ENCODE peak calls at places on chromosomes 6 and 20, in ten cellular contexts. V is fibroblast of lung, W is BJ, Y is lung, X is mammary epithelial cell, F is SK-N-SH, H is right lobe of liver, M is choroid plexus epithelial cell, K is astrocyte of the spinal cord, S is upper lobe of right lung. Q is an unnamed sample.

GRCh38 chr6:149891259-149891658 is 6.7 kb downstream of the RAET1E start:
- DNase-seq in S (no peak), H (no peak), V (no peak), X (peak), F (no peak), W (no peak), M (no peak), Y (no peak), K (no peak), Q (no peak)

GRCh38 chr6:153001767-153002612 is 519 bp downstream of the MTRF1L start:
- DNase-seq in W (no peak), Y (no peak), S (no peak), V (peak), X (no peak), H (no peak), F (peak), K (no peak), M (peak), Q (no peak)

GRCh38 chr6:68778356-68779020 is 143.4 kb downstream of the ADGRB3 start:
- DNase-seq in K (peak), S (no peak), M (peak), F (peak), W (no peak), Y (no peak), H (no peak), X (no peak), V (peak), Q (peak)

GRCh38 chr6:158064725-158065251 is 83.1 kb downstream of the SYNJ2 start:
- DNase-seq in V (no peak), H (no peak), Y (no peak), M (no peak), X (no peak), F (no peak), S (peak), W (no peak), K (no peak), Q (no peak)

GRCh38 chr20:38800882-38801281 is 4.6 kb upstream of the PPP1R16B start:
- DNase-seq in Y (no peak), W (no peak), V (no peak), S (no peak), H (no peak), F (no peak), K (no peak), M (no peak), X (no peak), Q (no peak)

GRCh38 chr6:21751608-21752007 is 158.1 kb downstream of the SOX4 start:
- DNase-seq in M (no peak), W (no peak), H (no peak), Y (no peak), S (no peak), V (no peak), F (no peak), X (no peak), K (no peak), Q (no peak)

GRCh38 chr20:61932199-61932592 is 133.5 kb downstream of the TAF4 start:
- DNase-seq in V (no peak), F (no peak), M (no peak), W (no peak), Y (no peak), H (no peak), X (no peak), S (peak), K (no peak), Q (no peak)

GRCh38 chr20:43363506-43363905 is 94.2 kb upstream of the SRSF6 start:
- DNase-seq in W (no peak), K (no peak), H (no peak), Y (no peak), V (no peak), F (no peak), S (no peak), X (no peak), M (no peak), Q (no peak)

GRCh38 chr6:169971951-169972651 is 220.7 kb downstream of the ERMARD start:
- DNase-seq in M (no peak), S (peak), K (no peak), W (no peak), X (no peak), V (no peak), F (peak), H (peak), Y (no peak), Q (no peak)

GRCh38 chr20:46879386-46879785 is 15.3 kb upstream of the EYA2 start:
- DNase-seq in X (no peak), K (no peak), Y (no peak), F (no peak), M (no peak), S (no peak), H (no peak), V (no peak), W (no peak), Q (no peak)

GRCh38 chr20:58512808-58513552 is 2.2 kb downstream of the APCDD1L start:
- DNase-seq in M (no peak), F (peak), W (no peak), X (no peak), H (no peak), S (no peak), Y (no peak), V (peak), K (no peak), Q (no peak)

GRCh38 chr6:152267967-152268845 is 369.0 kb downstream of the SYNE1 start:
- DNase-seq in H (no peak), Y (no peak), F (peak), M (peak), S (no peak), V (no peak), X (no peak), K (peak), W (no peak), Q (no peak)

GRCh38 chr20:21521596-21522478 is 8.0 kb upstream of the NKX2-2 start:
- DNase-seq in H (no peak), K (no peak), F (peak), M (no peak), W (no peak), Y (no peak), V (no peak), X (no peak), S (no peak), Q (no peak)

GRCh38 chr6:34760108-34760507 is 2.8 kb downstream of the SNRPC start:
- DNase-seq in Y (no peak), M (no peak), W (no peak), K (no peak), S (no peak), V (no peak), X (no peak), F (no peak), H (no peak), Q (no peak)

GRCh38 chr20:3788685-3789155 is 2.2 kb upstream of the CENPB start:
- DNase-seq in H (no peak), K (no peak), V (no peak), X (no peak), Y (no peak), W (no peak), M (no peak), F (no peak), S (no peak), Q (no peak)

GRCh38 chr6:12991435-12991834 is 274.9 kb downstream of the PHACTR1 start:
- DNase-seq in S (no peak), K (no peak), X (no peak), Y (no peak), F (no peak), V (no peak), H (no peak), M (no peak), W (no peak), Q (no peak)

GRCh38 chr20:53162251-53162835 is 190.2 kb downstream of the TSHZ2 start:
- DNase-seq in S (no peak), X (peak), V (peak), K (peak), M (peak), F (no peak), H (peak), W (peak), Y (no peak), Q (peak)

GRCh38 chr20:49631074-49631716 is 63.3 kb upstream of the PTGIS start:
- DNase-seq in H (no peak), W (no peak), Y (no peak), M (peak), K (no peak), S (no peak), X (no peak), V (peak), F (no peak), Q (no peak)

GRCh38 chr6:154479388-154480143 is 30.9 kb downstream of the CNKSR3 start:
- DNase-seq in K (peak), Y (no peak), W (peak), M (peak), S (no peak), X (no peak), H (no peak), V (peak), F (no peak), Q (peak)

GRCh38 chr6:154481541-154482013 is 28.9 kb downstream of the CNKSR3 start:
- DNase-seq in Y (no peak), H (no peak), X (no peak), W (no peak), V (no peak), M (no peak), K (no peak), F (no peak), S (no peak), Q (no peak)

GRCh38 chr6:154485784-154486183 is 24.7 kb downstream of the CNKSR3 start:
- DNase-seq in Y (no peak), F (no peak), M (no peak), H (no peak), K (no peak), V (no peak), W (no peak), X (no peak), S (no peak), Q (no peak)

GRCh38 chr6:154480144-154480639 is 30.3 kb downstream of the CNKSR3 start:
- DNase-seq in X (no peak), Y (no peak), M (no peak), H (no peak), V (no peak), W (no peak), F (no peak), S (no peak), K (no peak), Q (no peak)

DNA sequence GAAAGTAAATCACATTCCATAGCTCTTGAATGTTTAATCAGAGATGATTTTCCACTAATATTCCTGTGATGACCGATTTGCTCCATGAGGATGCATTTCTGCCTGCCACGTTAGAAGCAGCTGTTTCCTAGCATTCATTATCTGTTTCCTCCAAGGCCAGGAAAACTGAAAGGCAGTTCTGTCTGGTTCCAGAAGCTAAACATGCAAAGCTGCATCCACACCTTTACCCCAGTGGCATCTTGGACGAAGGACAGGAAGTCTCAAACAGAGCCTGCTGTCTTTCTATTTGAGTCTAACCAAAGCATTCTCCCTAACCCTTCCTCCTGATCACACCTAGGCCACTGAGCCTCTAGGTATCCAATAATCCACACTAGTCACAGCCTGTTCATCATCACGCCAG is 27.6 kb downstream of the CNKSR3 start:
- DNase-seq in M (no peak), S (no peak), H (no peak), F (peak), K (no peak), X (no peak), V (no peak), Y (no peak), W (no peak), Q (no peak)
- H3K4me3 ChIP-seq in M (no peak), S (no peak), H (no peak), F (no peak), K (no peak), X (no peak), V (no peak), Y (no peak), W (no peak), Q (no peak)

GRCh38 chr6:40477246-40478126 is 109.7 kb downstream of the LRFN2 start:
- DNase-seq in X (no peak), W (no peak), V (no peak), H (no peak), K (no peak), M (no peak), F (peak), S (no peak), Y (no peak), Q (no peak)

GRCh38 chr6:40473026-40473425 is 114.1 kb downstream of the LRFN2 start:
- DNase-seq in Y (no peak), H (no peak), F (no peak), W (no peak), M (no peak), K (no peak), S (no peak), V (no peak), X (no peak), Q (no peak)

GRCh38 chr6:40472354-40472753 is 114.8 kb downstream of the LRFN2 start:
- DNase-seq in S (no peak), W (no peak), X (no peak), Y (no peak), H (no peak), V (no peak), M (no peak), K (no peak), F (no peak), Q (no peak)

GRCh38 chr6:40476673-40477072 is 110.5 kb downstream of the LRFN2 start:
- DNase-seq in V (no peak), Y (no peak), K (no peak), F (no peak), W (no peak), X (no peak), S (no peak), M (no peak), H (no peak), Q (no peak)

GRCh38 chr6:40474937-40475336 is 112.2 kb downstream of the LRFN2 start:
- DNase-seq in S (no peak), F (no peak), K (no peak), H (no peak), Y (no peak), V (no peak), X (no peak), M (no peak), W (no peak), Q (no peak)
- TF ChIP-seq CTCF in S (no peak), F (no peak), K (no peak), H (no peak), Y (no peak), V (no peak), X (no peak), M (no peak), W (no peak), Q (no peak)

GRCh38 chr6:15877245-15877644 is 214.4 kb upstream of the DTNBP1 start:
- DNase-seq in M (no peak), H (no peak), F (no peak), K (no peak), Y (no peak), W (no peak), S (no peak), X (no peak), V (no peak), Q (no peak)

GRCh38 chr6:15881150-15881549 is 218.3 kb upstream of the DTNBP1 start:
- DNase-seq in M (no peak), V (no peak), F (no peak), K (no peak), H (no peak), W (no peak), X (no peak), S (no peak), Y (no peak), Q (no peak)

GRCh38 chr6:15882345-15882744 is 219.5 kb upstream of the DTNBP1 start:
- DNase-seq in K (no peak), X (no peak), F (no peak), W (no peak), H (no peak), V (no peak), Y (no peak), M (no peak), S (no peak), Q (no peak)

GRCh38 chr6:15880262-15880973 is 217.6 kb upstream of the DTNBP1 start:
- DNase-seq in V (no peak), Y (no peak), K (no peak), S (no peak), H (no peak), M (no peak), F (no peak), W (no peak), X (no peak), Q (no peak)

GRCh38 chr6:15879372-15880261 is 216.8 kb upstream of the DTNBP1 start:
- DNase-seq in X (no peak), W (no peak), V (peak), M (peak), F (peak), Y (peak), S (peak), K (peak), H (peak), Q (peak)
- H3K4me3 ChIP-seq in X (no peak), W (no peak), V (no peak), M (no peak), F (no peak), Y (no peak), S (no peak), K (no peak), H (no peak), Q (no peak)

GRCh38 chr6:144149558-144149893 is 791 bp upstream of the STX11 start:
- DNase-seq in W (no peak), H (no peak), X (no peak), Y (no peak), F (no peak), K (no peak), M (no peak), V (no peak), S (peak), Q (no peak)

GRCh38 chr6:144149894-144150672 is at the start of gene STX11:
- DNase-seq in X (peak), F (peak), S (peak), Y (peak), K (peak), M (peak), H (peak), W (no peak), V (peak), Q (peak)

GRCh38 chr6:144151010-144151727 is 852 bp downstream of the STX11 start:
- DNase-seq in W (no peak), M (peak), H (peak), Y (peak), X (peak), V (no peak), F (no peak), S (no peak), K (peak), Q (no peak)

GRCh38 chr6:144148891-144149290 is 1.4 kb upstream of the STX11 start:
- DNase-seq in H (no peak), S (no peak), V (no peak), M (no peak), W (no peak), X (no peak), F (no peak), K (peak), Y (no peak), Q (no peak)

DNA sequence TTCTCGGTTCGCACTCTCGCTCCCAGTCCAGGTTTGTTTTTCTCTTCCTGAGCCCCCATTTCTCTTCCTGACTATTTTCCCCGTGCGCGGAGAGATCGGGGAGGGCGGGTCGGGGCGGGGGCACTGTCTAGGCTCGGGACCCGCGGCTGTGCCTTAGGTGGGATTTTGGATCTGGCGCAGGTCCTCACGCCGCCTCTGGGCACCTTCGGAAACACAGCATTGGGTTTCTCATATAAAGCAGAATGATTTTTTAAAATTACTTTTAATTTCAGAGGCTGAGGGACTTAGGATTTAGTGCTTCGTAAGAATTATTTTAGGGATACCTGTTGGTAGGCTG is 324 bp downstream of the STX11 start:
- DNase-seq in V (peak), F (no peak), Y (no peak), S (peak), H (peak), K (peak), W (no peak), M (peak), X (peak), Q (peak)
- TF ChIP-seq CTCF in V (no peak), F (peak), Y (no peak), S (peak), H (peak), K (peak), W (peak), M (peak), X (no peak), Q (peak)

GRCh38 chr6:118548136-118548535 is at the start of gene PLN:
- DNase-seq in K (no peak), V (peak), W (no peak), M (no peak), H (no peak), S (no peak), X (no peak), Y (no peak), F (no peak), Q (no peak)
- H3K4me3 ChIP-seq in K (no peak), V (no peak), W (no peak), M (no peak), H (no peak), S (no peak), X (no peak), Y (no peak), F (no peak), Q (no peak)

GRCh38 chr6:37698264-37699137 is 818 bp upstream of the MDGA1 start:
- DNase-seq in S (peak), Y (no peak), M (peak), W (no peak), V (no peak), H (peak), X (peak), K (peak), F (peak), Q (no peak)
- TF ChIP-seq CTCF in S (no peak), Y (no peak), M (no peak), W (no peak), V (no peak), H (no peak), X (no peak), K (no peak), F (no peak), Q (no peak)